ENCODE peak calls at places on chromosomes 11 and 22, in five cellular contexts. M, Z, W, D and K are unnamed samples.

GRCh38 chr11:122342089-122342749 is 226.2 kb upstream of the BLID start:
- DNase-seq in D (no peak), M (no peak), W (no peak), Z (no peak), K (no peak)

GRCh38 chr11:528815-529728 is 6.3 kb downstream of the HRAS start:
- DNase-seq in M (no peak), Z (peak; percentile 43), W (no peak), D (no peak), K (no peak)

GRCh38 chr11:29783506-29783905 is 233.3 kb downstream of the KCNA4 start:
- DNase-seq in W (no peak), D (no peak), Z (no peak), M (no peak), K (no peak)

GRCh38 chr11:133865466-133865865 is 20.2 kb upstream of the SPATA19 start:
- DNase-seq in M (no peak), Z (no peak), W (no peak), D (no peak), K (no peak)

GRCh38 chr22:35627267-35628041 is 10.3 kb upstream of the MB start:
- DNase-seq in D (peak; percentile 64), W (no peak), M (no peak), Z (peak; percentile 81), K (peak; percentile 25)

GRCh38 chr22:50574383-50574755 is 3.9 kb downstream of the CPT1B start:
- DNase-seq in W (no peak), M (no peak), Z (no peak), D (no peak), K (no peak)

GRCh38 chr11:62602141-62603071 is 741 bp upstream of the MTA2 start:
- DNase-seq in Z (peak; percentile 77), D (no peak), M (peak; percentile 84), W (peak; percentile 33), K (no peak)

GRCh38 chr11:122367809-122368231 is 251.8 kb upstream of the BLID start:
- DNase-seq in M (no peak), W (no peak), Z (no peak), D (peak; percentile 76), K (no peak)

GRCh38 chr11:3090096-3090901 is 33.1 kb upstream of the CARS1 start:
- DNase-seq in Z (no peak), D (no peak), W (no peak), M (no peak), K (peak; percentile 14)

GRCh38 chr11:102254047-102254446 is 63.2 kb upstream of the BIRC3 start:
- DNase-seq in W (no peak), D (no peak), Z (no peak), M (peak; percentile 59), K (no peak)

GRCh38 chr11:102260241-102260640 is 57.0 kb upstream of the BIRC3 start:
- DNase-seq in D (no peak), W (no peak), M (no peak), Z (no peak), K (no peak)

GRCh38 chr11:102252339-102252891 is 64.9 kb upstream of the BIRC3 start:
- DNase-seq in W (no peak), Z (no peak), M (no peak), D (no peak), K (no peak)

GRCh38 chr11:102253018-102253775 is 64.1 kb upstream of the BIRC3 start:
- DNase-seq in W (no peak), M (no peak), D (no peak), Z (no peak), K (no peak)

GRCh38 chr11:102256251-102256650 is 61.0 kb upstream of the BIRC3 start:
- DNase-seq in D (no peak), W (no peak), Z (no peak), M (no peak), K (no peak)
- TF ChIP-seq POLR2A in D (no peak), W (no peak), Z (no peak), M (no peak), K (no peak)

GRCh38 chr11:27158763-27159679 is 118.4 kb downstream of the BBOX1 start:
- DNase-seq in D (peak; percentile 69), W (no peak), M (peak; percentile 65), Z (no peak), K (peak; percentile 14)
- TF ChIP-seq TAF1 in D (no peak), W (no peak), M (no peak), Z (no peak), K (no peak)

DNA sequence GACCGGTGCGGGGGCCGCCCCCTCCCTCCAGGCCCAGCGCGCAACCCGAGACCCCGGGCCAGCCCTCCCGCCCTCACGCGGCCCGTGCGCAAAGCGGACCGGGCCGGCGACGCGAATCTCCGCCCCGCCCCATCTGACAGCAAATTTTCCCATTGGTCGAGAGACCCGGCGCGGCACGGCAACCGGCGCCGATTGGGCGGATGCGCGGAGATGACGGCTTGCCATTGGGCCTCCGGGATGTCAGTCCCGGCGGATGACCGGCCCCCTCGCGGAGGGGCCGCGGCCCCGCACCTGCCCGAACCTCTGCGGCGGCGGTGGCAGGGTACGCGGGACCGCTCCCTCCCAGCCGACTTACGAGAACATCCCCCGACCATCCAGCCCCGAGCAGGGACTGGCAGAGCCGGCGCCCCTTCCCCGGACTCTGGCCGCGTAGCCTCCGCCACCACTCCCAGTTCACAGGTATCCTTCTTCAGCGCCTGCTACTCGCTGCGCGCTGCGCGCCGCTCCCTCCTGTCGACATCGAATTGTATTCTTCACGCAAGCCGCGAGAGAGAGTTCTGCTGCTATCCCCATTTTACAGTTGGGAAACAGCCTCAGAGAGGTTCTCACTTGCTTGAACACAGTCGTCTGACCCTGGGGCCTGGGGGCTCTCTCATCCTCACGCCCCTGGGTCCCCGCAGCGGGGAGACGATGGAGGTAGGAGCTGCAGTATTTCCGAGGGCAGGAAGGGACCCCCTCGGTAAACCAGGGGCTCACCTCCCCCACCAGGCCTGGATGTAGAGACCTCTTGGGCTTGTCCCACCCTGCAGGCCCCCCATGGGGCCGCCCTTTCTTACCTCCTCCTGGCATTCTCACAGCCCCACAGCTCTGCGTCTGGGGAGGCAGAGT is at the start of gene ARVCF:
- DNase-seq in W (peak; percentile 99), D (peak; percentile 81), Z (peak; percentile 98), M (peak; percentile 100), K (peak; percentile 99)
- TF ChIP-seq POLR2AphosphoS5 in W (no peak), D (peak; percentile 39), Z (no peak), M (no peak), K (no peak)

GRCh38 chr11:94494200-94494545 is 389 bp downstream of the ANKRD49 start:
- DNase-seq in D (no peak), Z (no peak), M (no peak), W (no peak), K (no peak)
- TF ChIP-seq POLR2A in D (no peak), Z (no peak), M (no peak), W (no peak), K (no peak)

DNA sequence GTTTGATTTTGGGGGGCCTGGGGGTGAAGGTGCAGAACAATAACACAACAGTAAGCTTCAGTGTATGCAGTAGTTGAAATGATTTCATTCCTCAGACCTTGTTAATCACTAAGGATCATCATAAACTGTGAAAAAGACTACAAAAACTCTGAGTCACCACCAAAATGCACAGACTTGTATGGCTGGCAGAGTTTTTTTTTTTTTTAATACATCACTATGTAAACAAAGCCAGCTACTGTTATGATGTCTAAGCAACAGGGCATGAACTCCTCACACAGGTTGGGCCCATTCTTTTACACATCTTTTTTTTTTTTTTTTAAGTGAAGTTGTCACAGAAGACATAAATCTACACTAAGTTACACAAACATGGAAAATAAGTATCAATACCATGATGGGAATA is 311.9 kb downstream of the GUCY1A2 start:
- DNase-seq in Z (no peak), M (no peak), D (no peak), W (no peak), K (no peak)
- TF ChIP-seq TAF1 in Z (no peak), M (no peak), D (no peak), W (no peak), K (no peak)

GRCh38 chr11:59175104-59175503 is 3.2 kb downstream of the DTX4 start:
- DNase-seq in Z (no peak), D (no peak), W (no peak), M (no peak), K (no peak)

GRCh38 chr11:59174664-59175033 is 2.7 kb downstream of the DTX4 start:
- DNase-seq in Z (no peak), M (no peak), D (peak; percentile 68), W (no peak), K (no peak)

GRCh38 chr11:59173080-59173963 is 1.4 kb downstream of the DTX4 start:
- DNase-seq in M (no peak), D (peak; percentile 13), W (no peak), Z (peak; percentile 69), K (no peak)

GRCh38 chr11:59172345-59173079 is 580 bp downstream of the DTX4 start:
- DNase-seq in D (peak; percentile 10), W (peak; percentile 39), Z (peak; percentile 72), M (no peak), K (peak; percentile 56)

DNA sequence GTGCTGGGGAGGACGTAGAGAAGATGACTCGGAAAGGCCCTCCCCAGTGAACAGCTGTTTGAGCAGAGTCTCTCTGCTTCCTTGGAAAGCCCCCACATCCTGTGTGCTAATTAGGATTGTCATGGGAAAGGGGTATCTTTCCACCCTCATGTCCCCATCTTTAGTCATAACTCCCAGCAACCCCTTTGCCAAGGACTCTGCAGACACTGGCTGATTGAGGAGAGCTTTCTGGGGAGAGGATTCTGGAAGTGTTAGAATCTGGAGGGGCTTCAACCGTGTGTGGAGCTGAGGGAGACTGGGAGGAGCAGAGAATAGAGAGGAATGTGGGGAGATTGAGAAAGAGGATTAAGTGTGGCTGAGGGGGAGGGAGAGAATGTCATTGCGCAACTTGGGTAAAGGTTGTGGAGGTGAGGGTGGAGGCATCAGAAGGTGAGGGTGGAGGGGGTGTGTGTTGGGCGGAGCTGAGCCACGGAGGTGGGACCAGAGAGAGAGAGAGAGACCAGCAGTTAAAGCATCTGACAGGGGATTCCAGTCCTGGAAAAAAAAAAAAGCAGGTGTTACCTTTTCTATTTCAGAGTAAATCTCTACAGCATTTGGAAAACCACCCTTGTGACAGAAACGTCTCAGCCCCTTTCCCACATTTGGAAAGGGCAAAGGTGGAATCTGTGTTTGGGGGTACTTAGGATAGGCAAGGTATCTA is 2.2 kb downstream of the DTX4 start:
- DNase-seq in Z (peak; percentile 60), M (no peak), D (peak; percentile 89), W (no peak), K (no peak)
- TF ChIP-seq POLR2AphosphoS5 in Z (peak; percentile 51), M (no peak), D (no peak), W (no peak), K (no peak)

DNA sequence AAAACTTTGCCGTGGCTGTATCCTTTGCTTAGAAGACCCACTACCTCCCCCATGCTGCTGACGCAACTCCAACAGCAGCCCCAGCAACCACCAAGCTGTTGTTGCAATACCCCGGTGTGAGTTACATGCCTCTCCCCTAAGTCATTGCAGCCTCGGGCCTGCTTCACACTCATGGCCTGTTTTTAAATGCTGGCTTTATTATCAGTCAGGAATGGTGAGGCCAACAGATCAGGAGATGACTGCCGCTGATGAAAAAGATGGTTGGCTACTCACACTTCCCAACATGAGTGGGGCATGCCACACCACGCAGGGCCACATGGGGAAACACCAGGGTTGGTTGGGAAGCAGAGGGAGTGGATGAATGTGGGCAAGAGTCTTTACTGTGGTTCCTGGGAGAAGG is 171.5 kb upstream of the SYT13 start:
- DNase-seq in Z (no peak), D (no peak), W (no peak), M (no peak), K (no peak)
- TF ChIP-seq POLR2A in Z (no peak), D (no peak), W (no peak), M (no peak), K (no peak)

GRCh38 chr22:45966320-45966891 is 10.6 kb downstream of the WNT7B start:
- DNase-seq in W (no peak), Z (no peak), D (no peak), M (no peak), K (no peak)
- TF ChIP-seq TAF1 in W (no peak), Z (no peak), D (no peak), M (no peak), K (no peak)